ENCODE peak calls at places on chromosomes 6 and 20, in seven cellular contexts. Q is H1, E is GM12878, Y is HCT116, J is HepG2, D is SK-N-SH, M is K562. Z is an unnamed sample.

GRCh38 chr20:63738687-63739128 is 868 bp upstream of the SLC2A4RG start:
- DNase-seq in D (peak), Y (no peak), Q (peak), J (peak), M (peak), E (no peak), Z (no peak)

GRCh38 chr20:9179193-9179802 is 110.4 kb downstream of the PLCB4 start:
- DNase-seq in D (no peak), M (no peak), Q (no peak), J (no peak), Y (no peak), E (no peak), Z (no peak)

GRCh38 chr6:168916576-168917207 is 337.0 kb downstream of the THBS2 start:
- DNase-seq in E (no peak), J (no peak), M (no peak), Y (no peak), Q (no peak), D (no peak), Z (no peak)

GRCh38 chr6:3841066-3841454 is 8.1 kb upstream of the FAM50B start:
- DNase-seq in Q (no peak), D (no peak), Y (no peak), E (no peak), M (no peak), J (peak), Z (no peak)

GRCh38 chr6:158328952-158329351 is 16.7 kb downstream of the TULP4 start:
- DNase-seq in J (no peak), Q (no peak), E (no peak), Y (no peak), D (no peak), M (no peak), Z (peak)

GRCh38 chr20:402496-402885 is 5.6 kb upstream of the RBCK1 start:
- DNase-seq in Y (no peak), M (no peak), Q (no peak), D (no peak), E (no peak), J (no peak), Z (no peak)

GRCh38 chr6:20876016-20876415 is 341.8 kb downstream of the CDKAL1 start:
- DNase-seq in Q (no peak), J (no peak), D (peak), M (no peak), E (no peak), Y (no peak), Z (no peak)

GRCh38 chr6:12875061-12875460 is 158.5 kb downstream of the PHACTR1 start:
- DNase-seq in J (no peak), D (no peak), M (no peak), Q (no peak), Y (no peak), E (no peak), Z (no peak)

GRCh38 chr6:34115396-34116314 is 30.2 kb downstream of the GRM4 start:
- DNase-seq in M (peak), Y (no peak), E (no peak), Q (peak), D (no peak), J (no peak), Z (peak)

DNA sequence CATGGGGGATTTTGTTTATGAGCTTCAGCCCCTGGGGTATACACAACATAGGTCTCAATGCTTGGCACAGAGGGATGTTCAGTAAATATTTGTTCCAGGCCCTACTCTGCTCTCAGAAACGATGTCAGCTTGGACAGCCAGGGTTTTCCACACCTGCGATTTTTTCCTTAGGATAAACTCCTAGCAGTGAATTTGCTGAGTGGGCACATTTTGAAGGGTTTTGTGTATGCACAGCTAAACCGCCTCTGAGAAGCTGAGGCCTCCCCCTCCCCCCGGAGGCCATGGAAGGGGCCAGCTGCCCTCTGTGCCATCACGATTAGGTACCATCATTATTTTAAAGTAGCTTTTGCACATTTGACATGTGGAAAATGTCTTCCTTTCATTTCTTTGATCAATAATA is 199.5 kb downstream of the TAF4 start:
- DNase-seq in M (no peak), E (no peak), Y (no peak), J (no peak), Q (no peak), D (no peak), Z (no peak)
- TF ChIP-seq JUND in M (no peak), E (no peak), Y (no peak), J (no peak), Q (no peak), D (no peak), Z (no peak)

DNA sequence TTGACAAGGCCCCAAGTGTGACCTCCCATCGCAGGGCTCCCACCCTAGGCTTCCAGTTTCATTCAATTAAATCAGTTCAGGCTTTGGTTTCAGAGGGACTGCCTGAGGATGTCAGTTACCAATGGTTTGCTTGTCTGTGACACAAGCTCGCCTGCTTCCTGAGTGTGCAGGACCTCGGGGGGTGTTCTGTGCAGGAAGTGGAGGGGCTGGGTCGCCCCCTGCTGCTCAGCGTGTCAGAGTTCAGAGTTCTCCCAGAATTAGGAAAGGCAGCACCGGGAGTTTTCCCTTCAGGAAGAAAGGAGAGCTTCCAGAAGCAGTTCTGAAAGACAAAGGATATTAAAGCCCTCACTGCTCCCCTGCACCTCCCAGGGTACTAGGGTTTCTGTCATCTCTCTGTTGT is 50.8 kb upstream of the TGM3 start:
- DNase-seq in M (no peak), Q (no peak), J (no peak), D (peak), Y (no peak), E (no peak), Z (no peak)
- TF ChIP-seq JUND in M (no peak), Q (no peak), J (no peak), D (no peak), Y (no peak), E (no peak), Z (no peak)

DNA sequence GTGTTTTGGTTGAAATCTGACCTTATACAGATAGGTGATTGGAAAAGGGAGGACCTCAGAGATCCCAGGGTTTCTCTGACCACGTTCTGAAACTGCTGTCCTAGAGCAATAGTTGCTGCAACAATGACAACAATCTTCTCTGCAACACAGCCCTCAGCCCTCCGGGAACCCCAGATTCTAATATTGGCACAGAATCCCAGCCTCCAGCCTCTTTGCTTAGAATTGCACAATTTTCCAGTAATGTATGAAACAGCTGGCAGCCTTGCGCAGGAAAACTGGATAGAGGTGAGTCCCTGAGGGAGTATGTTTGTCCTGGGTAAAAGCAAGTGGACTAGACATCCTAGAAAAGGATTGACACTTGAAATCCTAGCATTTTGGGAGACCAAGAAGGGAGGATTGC is 30.4 kb upstream of the PNRC1 start:
- DNase-seq in J (peak), E (no peak), D (no peak), Q (no peak), Y (no peak), M (no peak), Z (no peak)
- TF ChIP-seq JUND in J (no peak), E (no peak), D (no peak), Q (no peak), Y (no peak), M (no peak), Z (no peak)

GRCh38 chr6:123668063-123668462 is 31.3 kb upstream of the TRDN start:
- DNase-seq in M (no peak), J (no peak), Q (no peak), E (no peak), Y (no peak), D (no peak), Z (no peak)

DNA sequence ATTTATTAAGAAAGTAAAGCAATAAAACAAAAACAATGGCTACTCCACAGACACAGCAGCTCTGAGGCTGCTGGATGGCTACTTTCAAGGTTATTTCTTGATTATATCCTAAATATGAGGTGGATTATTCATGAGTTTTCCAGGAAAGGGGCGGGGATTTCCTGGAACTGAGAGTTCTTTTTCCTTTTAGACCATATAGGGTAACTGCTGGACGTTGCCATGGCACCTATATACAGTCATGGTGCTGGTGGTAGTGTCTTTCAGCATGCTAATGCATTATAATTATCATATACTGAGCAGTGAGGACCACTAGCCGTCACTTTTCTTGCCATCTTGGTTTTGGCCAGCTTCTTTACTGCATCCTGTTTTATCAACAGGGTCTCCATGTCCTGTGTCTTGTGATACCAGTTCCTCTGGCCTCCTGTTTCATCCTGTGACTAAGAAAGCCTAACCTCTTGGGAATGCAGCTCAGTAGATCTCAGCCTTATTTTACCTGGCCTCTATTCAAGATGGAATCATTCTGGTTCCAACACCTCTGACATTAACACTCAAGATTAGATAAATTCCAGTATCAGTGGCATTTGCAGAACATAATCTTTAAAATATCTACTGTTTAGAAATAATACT is 32.3 kb upstream of the TRDN start:
- DNase-seq in M (peak), E (no peak), Q (no peak), J (no peak), D (no peak), Y (no peak), Z (no peak)
- TF ChIP-seq JUND in M (no peak), E (no peak), Q (no peak), J (no peak), D (no peak), Y (no peak), Z (no peak)

GRCh38 chr6:1585669-1586049 is 24.1 kb upstream of the FOXC1 start:
- DNase-seq in M (no peak), D (no peak), Y (no peak), Q (peak), J (no peak), E (no peak), Z (no peak)
- TF ChIP-seq JUND in M (no peak), D (no peak), Y (no peak), Q (no peak), J (no peak), E (no peak), Z (no peak)

DNA sequence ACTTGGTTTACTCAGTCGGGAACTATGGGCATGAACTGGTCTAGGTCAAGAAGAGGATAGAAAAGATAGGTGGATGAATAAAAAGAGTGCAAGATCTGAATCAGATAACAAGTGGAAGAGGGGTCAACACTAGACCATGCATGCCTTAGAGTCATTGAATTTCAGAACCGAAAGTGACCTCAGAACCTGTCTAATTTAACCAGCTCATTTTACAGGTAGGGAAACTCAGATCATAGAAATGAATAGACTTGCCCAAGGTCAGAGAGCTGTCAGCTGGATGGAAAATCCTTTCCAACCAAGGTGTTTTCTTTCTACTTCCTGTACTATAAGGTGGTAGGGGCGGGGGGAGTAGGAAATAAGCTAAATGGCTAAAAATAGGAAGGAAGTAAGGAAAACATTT is 121.4 kb upstream of the ADGRF1 start:
- DNase-seq in J (no peak), Q (no peak), D (no peak), E (peak), M (no peak), Y (no peak), Z (no peak)
- TF ChIP-seq JUND in J (no peak), Q (no peak), D (no peak), E (no peak), M (no peak), Y (no peak), Z (no peak)

GRCh38 chr20:50224553-50225255 is 34.1 kb downstream of the CEBPB start:
- DNase-seq in Y (no peak), M (no peak), D (no peak), Q (no peak), E (no peak), J (no peak), Z (no peak)
- TF ChIP-seq JUND in Y (no peak), M (no peak), D (peak), Q (no peak), E (no peak), J (no peak), Z (no peak)

GRCh38 chr6:392441-393390 is 1.2 kb downstream of the IRF4 start:
- DNase-seq in Y (no peak), Q (peak), J (no peak), D (no peak), E (no peak), M (no peak), Z (no peak)

GRCh38 chr6:391559-392440 is at the start of gene IRF4:
- DNase-seq in J (no peak), M (no peak), Y (no peak), Q (peak), D (no peak), E (no peak), Z (no peak)

GRCh38 chr6:389622-390021 is 1.9 kb upstream of the IRF4 start:
- DNase-seq in D (no peak), M (no peak), E (peak), Y (no peak), J (no peak), Q (no peak), Z (no peak)

GRCh38 chr6:389143-389542 is 2.4 kb upstream of the IRF4 start:
- DNase-seq in Q (no peak), D (no peak), Y (no peak), E (no peak), J (no peak), M (no peak), Z (no peak)

GRCh38 chr6:390914-391558 is 516 bp upstream of the IRF4 start:
- DNase-seq in J (no peak), M (no peak), Q (peak), E (no peak), D (no peak), Y (no peak), Z (no peak)
- TF ChIP-seq JUND in J (no peak), M (no peak), Q (no peak), E (peak), D (no peak), Y (no peak), Z (no peak)

DNA sequence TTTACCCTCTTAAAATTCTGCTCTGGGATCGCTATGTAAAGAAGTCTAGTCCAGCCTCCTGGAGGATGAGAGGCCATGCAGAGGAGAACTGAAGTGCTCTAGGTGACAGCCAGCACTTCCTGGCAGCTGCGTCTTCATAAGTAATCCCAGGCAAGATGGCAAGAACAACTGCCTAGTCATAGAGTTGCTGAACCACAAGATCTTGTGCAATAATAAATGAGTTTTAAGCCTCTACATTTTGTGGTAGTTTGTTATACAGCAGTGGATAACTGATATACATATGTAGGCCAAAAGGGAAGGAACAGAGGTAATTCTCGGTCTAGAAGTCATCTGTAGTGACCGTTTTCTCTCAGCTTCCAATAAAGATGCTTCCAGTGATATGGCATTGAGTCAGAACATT is 103.8 kb upstream of the FLRT3 start:
- DNase-seq in M (no peak), J (no peak), D (no peak), Q (no peak), Y (no peak), E (no peak), Z (no peak)
- TF ChIP-seq JUND in M (no peak), J (no peak), D (no peak), Q (no peak), Y (no peak), E (no peak), Z (no peak)